ENCODE peak calls at places on chromosomes 11 and 22, in five cellular contexts. One of them, this sample, is unnamed.

GRCh38 chr11:1831338-1832180 is 3.2 kb upstream of the SYT8 start:
- DNase-seq in transverse colon: no peak
- DNase-seq in suprapubic skin: peak
- DNase-seq in A549: no peak
- DNase-seq in stomach: no peak
- DNase-seq in this sample: no peak

GRCh38 chr22:46710842-46711241 is 27.2 kb downstream of the CERK start:
- DNase-seq in transverse colon: no peak
- DNase-seq in suprapubic skin: no peak
- DNase-seq in A549: no peak
- DNase-seq in stomach: no peak
- DNase-seq in this sample: no peak

GRCh38 chr11:61869636-61870428 is 21.5 kb downstream of the FADS3 start:
- DNase-seq in stomach: no peak
- DNase-seq in suprapubic skin: no peak
- DNase-seq in transverse colon: no peak
- DNase-seq in A549: no peak
- DNase-seq in this sample: no peak

GRCh38 chr11:1360835-1361357 is 28.8 kb upstream of the BRSK2 start:
- DNase-seq in A549: no peak
- DNase-seq in suprapubic skin: no peak
- DNase-seq in stomach: no peak
- DNase-seq in transverse colon: no peak
- DNase-seq in this sample: no peak

GRCh38 chr22:40044870-40045834 is 50.4 kb downstream of the FAM83F start:
- DNase-seq in A549: peak
- DNase-seq in suprapubic skin: no peak
- DNase-seq in stomach: peak
- DNase-seq in transverse colon: peak
- DNase-seq in this sample: peak

GRCh38 chr22:43643362-43643761 is 168.7 kb downstream of the EFCAB6 start:
- DNase-seq in A549: no peak
- DNase-seq in suprapubic skin: no peak
- DNase-seq in stomach: no peak
- DNase-seq in transverse colon: no peak
- DNase-seq in this sample: no peak

GRCh38 chr11:68936358-68936636 is 32.6 kb downstream of the IGHMBP2 start:
- DNase-seq in stomach: no peak
- DNase-seq in transverse colon: no peak
- DNase-seq in A549: no peak
- DNase-seq in suprapubic skin: no peak
- DNase-seq in this sample: no peak

GRCh38 chr22:26168199-26168915 is 905 bp upstream of the SEZ6L start:
- DNase-seq in stomach: no peak
- DNase-seq in transverse colon: no peak
- DNase-seq in suprapubic skin: no peak
- DNase-seq in A549: no peak
- DNase-seq in this sample: no peak

GRCh38 chr11:15565846-15566245 is 451.1 kb downstream of the INSC start:
- DNase-seq in A549: no peak
- DNase-seq in suprapubic skin: no peak
- DNase-seq in stomach: no peak
- DNase-seq in transverse colon: no peak
- DNase-seq in this sample: no peak

GRCh38 chr11:43574949-43575915 is 105.3 kb upstream of the HSD17B12 start:
- DNase-seq in stomach: no peak
- DNase-seq in suprapubic skin: no peak
- DNase-seq in transverse colon: no peak
- DNase-seq in A549: peak
- DNase-seq in this sample: peak

GRCh38 chr22:39471421-39472141 is 14.8 kb downstream of the MGAT3 start:
- DNase-seq in A549: no peak
- DNase-seq in transverse colon: peak
- DNase-seq in suprapubic skin: no peak
- DNase-seq in stomach: no peak
- DNase-seq in this sample: no peak

GRCh38 chr22:40342521-40342920 is 3.8 kb upstream of the ADSL start:
- DNase-seq in transverse colon: no peak
- DNase-seq in stomach: no peak
- DNase-seq in suprapubic skin: no peak
- DNase-seq in A549: no peak
- DNase-seq in this sample: no peak

GRCh38 chr11:36622431-36623136 is 24.5 kb upstream of the RAG2 start:
- DNase-seq in suprapubic skin: no peak
- DNase-seq in stomach: no peak
- DNase-seq in A549: peak
- DNase-seq in transverse colon: no peak
- DNase-seq in this sample: no peak

GRCh38 chr22:27100789-27101188 is 443.4 kb downstream of the MIAT start:
- DNase-seq in A549: no peak
- DNase-seq in transverse colon: no peak
- DNase-seq in suprapubic skin: no peak
- DNase-seq in stomach: no peak
- DNase-seq in this sample: peak

GRCh38 chr22:33082221-33082620 is 24.0 kb upstream of the SYN3 start:
- DNase-seq in suprapubic skin: no peak
- DNase-seq in A549: no peak
- DNase-seq in stomach: no peak
- DNase-seq in transverse colon: no peak
- DNase-seq in this sample: no peak

GRCh38 chr11:120471131-120471530 is 40.4 kb upstream of the GRIK4 start:
- DNase-seq in suprapubic skin: no peak
- DNase-seq in A549: no peak
- DNase-seq in stomach: no peak
- DNase-seq in transverse colon: no peak
- DNase-seq in this sample: no peak

GRCh38 chr11:65634440-65634839 is 3.5 kb upstream of the SIPA1 start:
- DNase-seq in stomach: no peak
- DNase-seq in A549: no peak
- DNase-seq in suprapubic skin: no peak
- DNase-seq in transverse colon: no peak
- DNase-seq in this sample: no peak

GRCh38 chr11:42170601-42171000 is 711.1 kb upstream of the LRRC4C start:
- DNase-seq in transverse colon: no peak
- DNase-seq in stomach: no peak
- DNase-seq in A549: no peak
- DNase-seq in suprapubic skin: no peak
- DNase-seq in this sample: no peak

GRCh38 chr11:6357222-6357621 is 33.1 kb upstream of the SMPD1 start:
- DNase-seq in A549: peak
- DNase-seq in suprapubic skin: peak
- DNase-seq in transverse colon: peak
- DNase-seq in stomach: no peak
- DNase-seq in this sample: peak

GRCh38 chr11:120339394-120339890 is 3.2 kb downstream of the ARHGEF12 start:
- DNase-seq in stomach: peak
- DNase-seq in suprapubic skin: no peak
- DNase-seq in A549: no peak
- DNase-seq in transverse colon: peak
- DNase-seq in this sample: no peak

GRCh38 chr11:71407356-71407755 is 40.8 kb downstream of the DHCR7 start:
- DNase-seq in A549: no peak
- DNase-seq in suprapubic skin: no peak
- DNase-seq in transverse colon: no peak
- DNase-seq in stomach: no peak
- DNase-seq in this sample: no peak

GRCh38 chr22:46593211-46593676 is 26.9 kb upstream of the GRAMD4 start:
- DNase-seq in transverse colon: peak
- DNase-seq in A549: no peak
- DNase-seq in stomach: no peak
- DNase-seq in suprapubic skin: no peak
- DNase-seq in this sample: peak

GRCh38 chr11:8082391-8083087 is 1.5 kb downstream of the TUB start:
- DNase-seq in suprapubic skin: no peak
- DNase-seq in stomach: no peak
- DNase-seq in transverse colon: no peak
- DNase-seq in A549: no peak
- DNase-seq in this sample: no peak

GRCh38 chr11:20604295-20604803 is 4.9 kb downstream of the SLC6A5 start:
- DNase-seq in A549: no peak
- DNase-seq in transverse colon: no peak
- DNase-seq in suprapubic skin: no peak
- DNase-seq in stomach: no peak
- DNase-seq in this sample: no peak

GRCh38 chr22:44546686-44547310 is 48.8 kb upstream of the RTL6 start:
- DNase-seq in suprapubic skin: peak
- DNase-seq in transverse colon: no peak
- DNase-seq in A549: no peak
- DNase-seq in stomach: no peak
- DNase-seq in this sample: no peak

GRCh38 chr22:44882226-44882905 is 127.4 kb downstream of the PHF21B start:
- DNase-seq in transverse colon: no peak
- DNase-seq in A549: no peak
- DNase-seq in stomach: no peak
- DNase-seq in suprapubic skin: peak
- DNase-seq in this sample: peak

GRCh38 chr22:33687464-33687863 is 232.8 kb downstream of the LARGE1 start:
- DNase-seq in transverse colon: no peak
- DNase-seq in A549: no peak
- DNase-seq in suprapubic skin: no peak
- DNase-seq in stomach: no peak
- DNase-seq in this sample: no peak

GRCh38 chr22:43230983-43231723 is 44.2 kb upstream of the TTLL12 start:
- DNase-seq in A549: peak
- DNase-seq in suprapubic skin: no peak
- DNase-seq in stomach: peak
- DNase-seq in transverse colon: peak
- DNase-seq in this sample: no peak

GRCh38 chr11:15468471-15468870 is 353.7 kb downstream of the INSC start:
- DNase-seq in suprapubic skin: no peak
- DNase-seq in stomach: no peak
- DNase-seq in transverse colon: no peak
- DNase-seq in A549: no peak
- DNase-seq in this sample: no peak

GRCh38 chr22:46758867-46759290 is 3.6 kb upstream of the TBC1D22A start:
- DNase-seq in A549: peak
- DNase-seq in suprapubic skin: no peak
- DNase-seq in stomach: peak
- DNase-seq in transverse colon: peak
- DNase-seq in this sample: no peak

GRCh38 chr11:35632301-35632700 is 14.0 kb downstream of the FJX1 start:
- DNase-seq in stomach: no peak
- DNase-seq in A549: peak
- DNase-seq in suprapubic skin: no peak
- DNase-seq in transverse colon: no peak
- DNase-seq in this sample: no peak

GRCh38 chr22:23784215-23784732 is 2.5 kb upstream of the SMARCB1 start:
- DNase-seq in suprapubic skin: no peak
- DNase-seq in stomach: peak
- DNase-seq in transverse colon: peak
- DNase-seq in A549: no peak
- DNase-seq in this sample: no peak

GRCh38 chr11:79439893-79440450 is 858 bp downstream of the TENM4 start:
- DNase-seq in stomach: no peak
- DNase-seq in transverse colon: no peak
- DNase-seq in A549: no peak
- DNase-seq in suprapubic skin: peak
- DNase-seq in this sample: peak

DNA sequence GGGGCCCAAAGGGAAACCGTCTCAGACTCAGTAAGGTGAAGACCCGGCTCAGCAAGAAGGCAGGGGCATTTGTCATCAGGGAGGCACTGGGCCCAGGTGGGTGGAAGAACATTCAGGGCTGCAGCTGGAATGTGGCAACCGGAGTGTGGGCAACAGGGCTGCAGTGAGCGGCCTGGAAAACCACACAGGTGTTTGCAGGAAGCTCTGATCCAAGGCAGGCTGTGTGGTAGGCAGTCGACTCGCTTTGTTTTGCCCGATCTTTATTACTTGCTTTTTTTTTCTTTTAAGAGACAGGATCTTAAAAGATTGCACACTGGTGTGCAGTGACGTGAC is 82.8 kb downstream of the DGCR2 start:
- DNase-seq in transverse colon: no peak
- DNase-seq in A549: no peak
- DNase-seq in suprapubic skin: no peak
- DNase-seq in stomach: no peak
- DNase-seq in this sample: no peak
- H3K4me3 ChIP-seq in transverse colon: no peak
- H3K4me3 ChIP-seq in A549: no peak
- H3K4me3 ChIP-seq in suprapubic skin: no peak
- H3K4me3 ChIP-seq in stomach: no peak
- H3K4me3 ChIP-seq in this sample: no peak

GRCh38 chr22:35684732-35685131 is 32.9 kb upstream of the APOL5 start:
- DNase-seq in stomach: no peak
- DNase-seq in A549: no peak
- DNase-seq in suprapubic skin: no peak
- DNase-seq in transverse colon: no peak
- DNase-seq in this sample: no peak

GRCh38 chr22:35686298-35686697 is 31.4 kb upstream of the APOL5 start:
- DNase-seq in A549: no peak
- DNase-seq in transverse colon: peak
- DNase-seq in stomach: no peak
- DNase-seq in suprapubic skin: no peak
- DNase-seq in this sample: no peak

GRCh38 chr22:35684270-35684700 is 33.4 kb upstream of the APOL5 start:
- DNase-seq in suprapubic skin: no peak
- DNase-seq in stomach: no peak
- DNase-seq in A549: peak
- DNase-seq in transverse colon: no peak
- DNase-seq in this sample: no peak

GRCh38 chr22:35687461-35687860 is 30.2 kb upstream of the APOL5 start:
- DNase-seq in suprapubic skin: no peak
- DNase-seq in stomach: no peak
- DNase-seq in A549: no peak
- DNase-seq in transverse colon: no peak
- DNase-seq in this sample: no peak

DNA sequence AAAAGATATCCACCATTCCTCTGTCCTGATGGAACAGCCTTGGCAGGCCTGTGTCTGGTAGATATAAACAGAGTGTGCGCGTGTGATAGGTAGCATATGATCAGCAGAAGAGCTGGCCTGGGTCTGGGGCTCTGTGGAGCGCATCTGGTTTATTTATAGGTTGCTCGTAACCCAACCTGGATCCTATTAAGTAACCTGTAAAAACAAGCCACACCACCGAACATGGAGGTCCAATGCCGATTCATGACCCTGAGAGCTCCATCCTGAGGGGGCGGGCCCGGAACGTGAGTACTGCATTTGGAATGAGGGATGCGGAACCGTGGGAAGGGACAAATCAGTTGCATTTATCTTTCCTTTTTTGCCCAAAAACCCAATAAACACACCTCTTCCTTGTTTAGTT is 31.9 kb upstream of the APOL5 start:
- DNase-seq in transverse colon: no peak
- DNase-seq in suprapubic skin: no peak
- DNase-seq in stomach: no peak
- DNase-seq in A549: no peak
- DNase-seq in this sample: no peak
- TF ChIP-seq EP300 in transverse colon: no peak
- TF ChIP-seq EP300 in suprapubic skin: no peak
- TF ChIP-seq EP300 in stomach: no peak
- TF ChIP-seq EP300 in A549: no peak
- TF ChIP-seq EP300 in this sample: no peak

GRCh38 chr11:14414470-14415461 is 55.8 kb upstream of the RRAS2 start:
- DNase-seq in stomach: no peak
- DNase-seq in A549: no peak
- DNase-seq in suprapubic skin: no peak
- DNase-seq in transverse colon: no peak
- DNase-seq in this sample: no peak
- TF ChIP-seq CTCF in stomach: no peak
- TF ChIP-seq CTCF in A549: no peak
- TF ChIP-seq CTCF in suprapubic skin: no peak
- TF ChIP-seq CTCF in transverse colon: no peak
- TF ChIP-seq CTCF in this sample: no peak

GRCh38 chr11:101128571-101129202 is 926 bp downstream of the PGR start:
- DNase-seq in A549: no peak
- DNase-seq in suprapubic skin: peak
- DNase-seq in stomach: no peak
- DNase-seq in transverse colon: no peak
- DNase-seq in this sample: peak
- H3K4me3 ChIP-seq in A549: peak
- H3K4me3 ChIP-seq in suprapubic skin: peak
- H3K4me3 ChIP-seq in stomach: peak
- H3K4me3 ChIP-seq in transverse colon: peak
- H3K4me3 ChIP-seq in this sample: peak